ENCODE peak calls at places on chromosome 9, in ten cellular contexts. Z, V, O, D, A, J, R, W, Q and M are unnamed samples.

GRCh38 chr9:4716163-4716562 is 24.8 kb downstream of the AK3 start:
- DNase-seq in W (no peak), Z (no peak), Q (no peak), O (no peak), J (no peak), A (no peak), R (no peak), V (no peak), D (no peak), M (no peak)

GRCh38 chr9:120909904-120910303 is 16.7 kb downstream of the TRAF1 start:
- DNase-seq in A (no peak), Q (no peak), Z (no peak), J (no peak), W (no peak), O (peak; percentile 67), V (no peak), R (peak; percentile 57), D (no peak), M (no peak)

GRCh38 chr9:37239224-37239859 is 119.0 kb downstream of the ZCCHC7 start:
- DNase-seq in R (no peak), D (peak; percentile 10), Q (no peak), W (no peak), J (no peak), A (no peak), O (no peak), Z (no peak), V (no peak), M (no peak)

GRCh38 chr9:136662326-136662655 is 425 bp upstream of the EGFL7 start:
- DNase-seq in O (no peak), J (no peak), W (no peak), V (no peak), Q (no peak), Z (no peak), D (no peak), R (no peak), A (no peak), M (no peak)

GRCh38 chr9:112863214-112863613 is 27.5 kb downstream of the SLC46A2 start:
- DNase-seq in Q (no peak), Z (peak; percentile 61), O (no peak), V (no peak), A (no peak), W (no peak), J (no peak), D (no peak), R (no peak), M (no peak)

GRCh38 chr9:69502671-69503301 is 169.4 kb downstream of the APBA1 start:
- DNase-seq in Z (peak; percentile 49), R (no peak), O (peak; percentile 23), J (no peak), D (no peak), V (no peak), W (peak; percentile 13), A (peak; percentile 12), Q (no peak), M (no peak)

GRCh38 chr9:90201770-90202169 is 440.9 kb downstream of the DIRAS2 start:
- DNase-seq in W (no peak), D (no peak), Q (no peak), A (no peak), V (no peak), J (no peak), R (no peak), Z (no peak), O (no peak), M (no peak)

GRCh38 chr9:126532019-126532462 is 81.7 kb upstream of the LMX1B start:
- DNase-seq in O (no peak), Z (peak; percentile 17), W (no peak), V (no peak), Q (no peak), R (no peak), D (no peak), A (no peak), J (no peak), M (no peak)

GRCh38 chr9:124676159-124676551 is 95.0 kb downstream of the NR6A1 start:
- DNase-seq in O (no peak), R (no peak), A (no peak), Q (no peak), Z (peak; percentile 34), J (no peak), W (no peak), V (no peak), D (no peak), M (no peak)

GRCh38 chr9:16884952-16885513 is 14.6 kb upstream of the BNC2 start:
- DNase-seq in Q (no peak), R (no peak), W (peak; percentile 89), J (no peak), V (no peak), D (no peak), Z (peak; percentile 71), A (peak; percentile 59), O (no peak), M (peak; percentile 60)